ENCODE peak calls at places on chromosomes 6 and 20, in five cellular contexts. H, B, K, V and Y are unnamed samples.

GRCh38 chr6:42512498-42513042 is 51.3 kb upstream of the UBR2 start:
- DNase-seq in H (no peak), B (no peak), K (no peak), V (no peak), Y (no peak)

GRCh38 chr6:3876131-3876530 is 27.0 kb downstream of the FAM50B start:
- DNase-seq in H (no peak), B (no peak), K (no peak), V (no peak), Y (no peak)

GRCh38 chr6:130749402-130749801 is 77.8 kb upstream of the SMLR1 start:
- DNase-seq in H (no peak), B (no peak), K (no peak), V (no peak), Y (no peak)

GRCh38 chr6:52887912-52888535 is 21.5 kb downstream of the GSTA3 start:
- DNase-seq in H (no peak), B (no peak), K (no peak), V (no peak), Y (no peak)

GRCh38 chr20:50680106-50680960 is 11.0 kb downstream of the RIPOR3 start:
- DNase-seq in H (no peak), B (no peak), K (no peak), V (peak; percentile 88), Y (no peak)

GRCh38 chr6:134138226-134138975 is 86.0 kb upstream of the SLC2A12 start:
- DNase-seq in H (no peak), B (no peak), K (no peak), V (no peak), Y (no peak)

GRCh38 chr20:19079536-19080299 is 132.7 kb upstream of the SLC24A3 start:
- DNase-seq in H (no peak), B (no peak), K (no peak), V (no peak), Y (no peak)

GRCh38 chr20:41046716-41047115 is 18.1 kb downstream of the TOP1 start:
- DNase-seq in H (no peak), B (no peak), K (no peak), V (no peak), Y (no peak)

GRCh38 chr6:162468326-162468725 is 259.2 kb downstream of the PRKN start:
- DNase-seq in H (no peak), B (no peak), K (no peak), V (no peak), Y (no peak)

GRCh38 chr6:166330612-166331011 is 11.7 kb downstream of the SFT2D1 start:
- DNase-seq in H (no peak), B (no peak), K (no peak), V (no peak), Y (no peak)

GRCh38 chr20:48722737-48723191 is 105.0 kb downstream of the PREX1 start:
- DNase-seq in H (no peak), B (no peak), K (peak; percentile 52), V (peak; percentile 63), Y (peak; percentile 28)

GRCh38 chr6:2839195-2839981 is 2.3 kb downstream of the SERPINB1 start:
- DNase-seq in H (no peak), B (no peak), K (no peak), V (no peak), Y (no peak)

GRCh38 chr6:90432937-90433336 is 136.3 kb upstream of the BACH2 start:
- DNase-seq in H (no peak), B (no peak), K (no peak), V (no peak), Y (no peak)